ENCODE peak calls at places on chromosomes 16 and 17, in four cellular contexts. One of them, this sample, is unnamed.

GRCh38 chr17:56815711-56816110 is 18.0 kb downstream of the C17orf67 start:
- DNase-seq in H9: no peak
- DNase-seq in OCI-LY7: no peak
- DNase-seq in B cell: no peak
- DNase-seq in this sample: no peak

GRCh38 chr16:89687092-89687940 is 827 bp downstream of the CDK10 start:
- DNase-seq in H9: no peak
- DNase-seq in OCI-LY7: peak; percentile 73
- DNase-seq in B cell: no peak
- DNase-seq in this sample: peak; percentile 36

GRCh38 chr16:16025214-16025968 is 76.0 kb downstream of the ABCC1 start:
- DNase-seq in H9: no peak
- DNase-seq in OCI-LY7: peak; percentile 14
- DNase-seq in B cell: peak; percentile 27
- DNase-seq in this sample: peak; percentile 74

GRCh38 chr16:50735629-50736122 is 6.2 kb upstream of the CYLD start:
- DNase-seq in H9: no peak
- DNase-seq in OCI-LY7: no peak
- DNase-seq in B cell: no peak
- DNase-seq in this sample: peak; percentile 51

GRCh38 chr17:65749479-65749878 is 188.0 kb upstream of the AXIN2 start:
- DNase-seq in H9: no peak
- DNase-seq in OCI-LY7: no peak
- DNase-seq in B cell: no peak
- DNase-seq in this sample: no peak

GRCh38 chr17:72373910-72374741 is 253.3 kb downstream of the SOX9 start:
- DNase-seq in H9: no peak
- DNase-seq in OCI-LY7: no peak
- DNase-seq in B cell: no peak
- DNase-seq in this sample: no peak

GRCh38 chr16:69131749-69132423 is 502 bp downstream of the CHTF8 start:
- DNase-seq in H9: peak; percentile 76
- DNase-seq in OCI-LY7: peak; percentile 76
- DNase-seq in B cell: no peak
- DNase-seq in this sample: peak; percentile 83

GRCh38 chr17:79981090-79981489 is 54.6 kb downstream of the TBC1D16 start:
- DNase-seq in H9: peak; percentile 20
- DNase-seq in OCI-LY7: no peak
- DNase-seq in B cell: no peak
- DNase-seq in this sample: no peak

GRCh38 chr16:11233727-11234376 is 22.2 kb downstream of the SOCS1 start:
- DNase-seq in H9: peak; percentile 52
- DNase-seq in OCI-LY7: peak; percentile 46
- DNase-seq in B cell: peak; percentile 36
- DNase-seq in this sample: peak; percentile 91

GRCh38 chr16:13873835-13874438 is 46.0 kb upstream of the ERCC4 start:
- DNase-seq in H9: peak; percentile 54
- DNase-seq in OCI-LY7: peak; percentile 23
- DNase-seq in B cell: no peak
- DNase-seq in this sample: no peak

GRCh38 chr16:87212026-87212425 is 105.2 kb downstream of the C16orf95 start:
- DNase-seq in H9: no peak
- DNase-seq in OCI-LY7: no peak
- DNase-seq in B cell: no peak
- DNase-seq in this sample: no peak

GRCh38 chr17:43661699-43662431 is at the start of gene MEOX1:
- DNase-seq in H9: no peak
- DNase-seq in OCI-LY7: no peak
- DNase-seq in B cell: no peak
- DNase-seq in this sample: peak; percentile 57

GRCh38 chr16:47924950-47925349 is 230.8 kb downstream of the ABCC12 start:
- DNase-seq in H9: no peak
- DNase-seq in OCI-LY7: no peak
- DNase-seq in B cell: no peak
- DNase-seq in this sample: no peak

GRCh38 chr16:49441366-49441780 is 67.8 kb downstream of the C16orf78 start:
- DNase-seq in H9: peak; percentile 87
- DNase-seq in OCI-LY7: peak; percentile 95
- DNase-seq in B cell: peak; percentile 64
- DNase-seq in this sample: peak; percentile 87

GRCh38 chr17:73203135-73203787 is 10.4 kb downstream of the COG1 start:
- DNase-seq in H9: no peak
- DNase-seq in OCI-LY7: no peak
- DNase-seq in B cell: no peak
- DNase-seq in this sample: peak; percentile 36

GRCh38 chr17:43713494-43714162 is 45.0 kb downstream of the SOST start:
- DNase-seq in H9: peak; percentile 61
- DNase-seq in OCI-LY7: no peak
- DNase-seq in B cell: peak; percentile 34
- DNase-seq in this sample: peak; percentile 35

GRCh38 chr16:49639739-49640388 is 216.0 kb downstream of the ZNF423 start:
- DNase-seq in H9: no peak
- DNase-seq in OCI-LY7: no peak
- DNase-seq in B cell: no peak
- DNase-seq in this sample: no peak

GRCh38 chr16:2467301-2468141 is 3.6 kb upstream of the NTN3 start:
- DNase-seq in H9: peak; percentile 74
- DNase-seq in OCI-LY7: peak; percentile 79
- DNase-seq in B cell: peak; percentile 57
- DNase-seq in this sample: peak; percentile 62

GRCh38 chr17:10182785-10183184 is 15.6 kb downstream of the GAS7 start:
- DNase-seq in H9: no peak
- DNase-seq in OCI-LY7: no peak
- DNase-seq in B cell: no peak
- DNase-seq in this sample: no peak

GRCh38 chr16:78122774-78123315 is 23.4 kb downstream of the WWOX start:
- DNase-seq in H9: no peak
- DNase-seq in OCI-LY7: peak; percentile 63
- DNase-seq in B cell: peak; percentile 55
- DNase-seq in this sample: peak; percentile 44

GRCh38 chr16:78939600-78939999 is 660.9 kb downstream of the MAF start:
- DNase-seq in H9: no peak
- DNase-seq in OCI-LY7: no peak
- DNase-seq in B cell: peak; percentile 43
- DNase-seq in this sample: no peak

GRCh38 chr16:1003551-1004347 is 22.2 kb downstream of the SOX8 start:
- DNase-seq in H9: no peak
- DNase-seq in OCI-LY7: no peak
- DNase-seq in B cell: no peak
- DNase-seq in this sample: peak; percentile 73

GRCh38 chr17:59534583-59534982 is 30.8 kb upstream of the DHX40 start:
- DNase-seq in H9: no peak
- DNase-seq in OCI-LY7: peak; percentile 34
- DNase-seq in B cell: no peak
- DNase-seq in this sample: no peak

GRCh38 chr17:56812971-56813388 is 20.7 kb downstream of the C17orf67 start:
- DNase-seq in H9: no peak
- DNase-seq in OCI-LY7: no peak
- DNase-seq in B cell: no peak
- DNase-seq in this sample: no peak

GRCh38 chr17:83064732-83065659 is 14.4 kb upstream of the METRNL start:
- DNase-seq in H9: peak; percentile 27
- DNase-seq in OCI-LY7: no peak
- DNase-seq in B cell: no peak
- DNase-seq in this sample: peak; percentile 1

GRCh38 chr16:88911148-88911945 is 44.9 kb upstream of the PABPN1L start:
- DNase-seq in H9: no peak
- DNase-seq in OCI-LY7: peak; percentile 51
- DNase-seq in B cell: peak; percentile 62
- DNase-seq in this sample: peak; percentile 22

GRCh38 chr17:41118721-41119120 is 548 bp upstream of the KRTAP4-11 start:
- DNase-seq in H9: no peak
- DNase-seq in OCI-LY7: no peak
- DNase-seq in B cell: no peak
- DNase-seq in this sample: no peak

GRCh38 chr16:71647391-71647790 is 21.4 kb downstream of the MARVELD3 start:
- DNase-seq in H9: no peak
- DNase-seq in OCI-LY7: no peak
- DNase-seq in B cell: no peak
- DNase-seq in this sample: no peak

GRCh38 chr17:55177159-55177913 is 87.4 kb upstream of the HLF start:
- DNase-seq in H9: peak; percentile 61
- DNase-seq in OCI-LY7: peak; percentile 59
- DNase-seq in B cell: no peak
- DNase-seq in this sample: no peak
- TF ChIP-seq CTCF in H9: peak; percentile 55
- TF ChIP-seq CTCF in OCI-LY7: peak; percentile 79
- TF ChIP-seq CTCF in B cell: no peak
- TF ChIP-seq CTCF in this sample: no peak

GRCh38 chr17:77088455-77089117 is 52.2 kb upstream of the SEC14L1 start:
- DNase-seq in H9: peak; percentile 98
- DNase-seq in OCI-LY7: peak; percentile 100
- DNase-seq in B cell: peak; percentile 91
- DNase-seq in this sample: peak; percentile 93

GRCh38 chr17:77095461-77095860 is 45.3 kb upstream of the SEC14L1 start:
- DNase-seq in H9: no peak
- DNase-seq in OCI-LY7: no peak
- DNase-seq in B cell: no peak
- DNase-seq in this sample: no peak

GRCh38 chr17:77089118-77089477 is 51.7 kb upstream of the SEC14L1 start:
- DNase-seq in H9: no peak
- DNase-seq in OCI-LY7: peak; percentile 48
- DNase-seq in B cell: no peak
- DNase-seq in this sample: peak; percentile 24

GRCh38 chr17:77090476-77090875 is 50.3 kb upstream of the SEC14L1 start:
- DNase-seq in H9: no peak
- DNase-seq in OCI-LY7: peak; percentile 60
- DNase-seq in B cell: no peak
- DNase-seq in this sample: no peak

GRCh38 chr17:77092025-77092424 is 48.7 kb upstream of the SEC14L1 start:
- DNase-seq in H9: no peak
- DNase-seq in OCI-LY7: no peak
- DNase-seq in B cell: no peak
- DNase-seq in this sample: no peak
- TF ChIP-seq CTCF in H9: no peak
- TF ChIP-seq CTCF in OCI-LY7: no peak
- TF ChIP-seq CTCF in B cell: no peak
- TF ChIP-seq CTCF in this sample: no peak

GRCh38 chr17:5793157-5793556 is 208.8 kb upstream of the NLRP1 start:
- DNase-seq in H9: no peak
- DNase-seq in OCI-LY7: no peak
- DNase-seq in B cell: no peak
- DNase-seq in this sample: peak; percentile 5
- TF ChIP-seq CTCF in H9: peak; percentile 54
- TF ChIP-seq CTCF in OCI-LY7: peak; percentile 69
- TF ChIP-seq CTCF in B cell: no peak
- TF ChIP-seq CTCF in this sample: no peak

DNA sequence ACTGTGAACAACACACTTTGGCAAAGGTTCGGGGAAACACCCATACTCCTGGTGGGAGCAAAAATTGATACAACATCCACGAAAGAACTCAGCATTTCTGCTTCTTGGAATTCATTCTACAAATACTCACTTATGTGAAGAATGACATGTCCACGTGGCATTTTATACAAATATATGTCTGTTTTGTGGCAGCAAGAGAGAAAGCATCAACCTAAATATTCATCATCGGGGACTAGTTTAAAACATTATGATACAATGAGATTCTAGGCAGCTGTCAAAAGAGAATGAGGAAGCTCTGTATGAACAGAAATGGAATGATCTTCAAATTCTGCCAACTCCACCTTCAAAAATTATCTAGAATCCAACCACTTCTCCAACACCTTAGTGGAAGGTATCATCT is 25.7 kb upstream of the ALOX15 start:
- DNase-seq in H9: no peak
- DNase-seq in OCI-LY7: no peak
- DNase-seq in B cell: no peak
- DNase-seq in this sample: no peak
- TF ChIP-seq CTCF in H9: no peak
- TF ChIP-seq CTCF in OCI-LY7: no peak
- TF ChIP-seq CTCF in B cell: no peak
- TF ChIP-seq CTCF in this sample: no peak

GRCh38 chr17:64503821-64504768 is 2.0 kb downstream of the DDX5 start:
- DNase-seq in H9: no peak
- DNase-seq in OCI-LY7: no peak
- DNase-seq in B cell: no peak
- DNase-seq in this sample: no peak

GRCh38 chr17:64506576-64507417 is at the start of gene CEP95:
- DNase-seq in H9: no peak
- DNase-seq in OCI-LY7: peak; percentile 97
- DNase-seq in B cell: peak; percentile 97
- DNase-seq in this sample: peak; percentile 98

GRCh38 chr17:64504769-64505319 is 1.2 kb downstream of the DDX5 start:
- DNase-seq in H9: no peak
- DNase-seq in OCI-LY7: no peak
- DNase-seq in B cell: no peak
- DNase-seq in this sample: no peak

GRCh38 chr17:64506201-64506575 is at the start of gene DDX5:
- DNase-seq in H9: peak; percentile 99
- DNase-seq in OCI-LY7: peak; percentile 97
- DNase-seq in B cell: peak; percentile 98
- DNase-seq in this sample: peak; percentile 98

GRCh38 chr17:64505320-64506200 is 529 bp downstream of the DDX5 start:
- DNase-seq in H9: peak; percentile 76
- DNase-seq in OCI-LY7: peak; percentile 92
- DNase-seq in B cell: peak; percentile 90
- DNase-seq in this sample: peak; percentile 90
- TF ChIP-seq CTCF in H9: no peak
- TF ChIP-seq CTCF in OCI-LY7: no peak
- TF ChIP-seq CTCF in B cell: no peak
- TF ChIP-seq CTCF in this sample: no peak

GRCh38 chr17:1541367-1541904 is 21.2 kb downstream of the PITPNA start:
- DNase-seq in H9: no peak
- DNase-seq in OCI-LY7: no peak
- DNase-seq in B cell: no peak
- DNase-seq in this sample: no peak
- TF ChIP-seq CTCF in H9: no peak
- TF ChIP-seq CTCF in OCI-LY7: no peak
- TF ChIP-seq CTCF in B cell: no peak
- TF ChIP-seq CTCF in this sample: no peak

GRCh38 chr17:39719966-39720365 is 10.4 kb downstream of the MIEN1 start:
- DNase-seq in H9: no peak
- DNase-seq in OCI-LY7: no peak
- DNase-seq in B cell: no peak
- DNase-seq in this sample: no peak
- TF ChIP-seq CTCF in H9: no peak
- TF ChIP-seq CTCF in OCI-LY7: no peak
- TF ChIP-seq CTCF in B cell: no peak
- TF ChIP-seq CTCF in this sample: no peak

This sample was measured in activated CD8-positive, alpha-beta T cell treated with anti-CD3 and anti-CD28 coated beads for 36 hours.